ENCODE peak calls at places on chromosomes 13 and 19, in four cellular contexts. J is K562, F is GM12878, R is H1. W is an unnamed sample.

GRCh38 chr13:51848674-51849073 is 3.7 kb upstream of the TMEM272 start:
- DNase-seq in J (no peak), F (no peak), R (no peak), W (no peak)

GRCh38 chr13:84894749-84895148 is 904.5 kb downstream of the SLITRK6 start:
- DNase-seq in J (no peak), F (no peak), R (no peak), W (no peak)

GRCh38 chr13:80840313-80840976 is 499.5 kb upstream of the SPRY2 start:
- DNase-seq in J (no peak), F (no peak), R (no peak), W (no peak)

GRCh38 chr19:4676955-4677731 is 7.0 kb upstream of the MYDGF start:
- DNase-seq in J (peak; percentile 70), F (no peak), R (peak; percentile 75), W (peak; percentile 70)

GRCh38 chr13:25963681-25964080 is 88.1 kb downstream of the SHISA2 start:
- DNase-seq in J (no peak), F (no peak), R (no peak), W (no peak)

GRCh38 chr19:33201473-33201872 is 7.3 kb downstream of the LRP3 start:
- DNase-seq in J (no peak), F (no peak), R (no peak), W (no peak)

GRCh38 chr13:102903659-102904407 is 58.0 kb downstream of the ERCC5 start:
- DNase-seq in J (peak; percentile 22), F (no peak), R (no peak), W (no peak)

GRCh38 chr19:18091217-18091608 is 4.5 kb upstream of the IL12RB1 start:
- DNase-seq in J (peak; percentile 56), F (peak; percentile 66), R (no peak), W (no peak)

GRCh38 chr13:112255550-112256120 is 120.5 kb upstream of the SPACA7 start:
- DNase-seq in J (no peak), F (no peak), R (no peak), W (no peak)

GRCh38 chr19:12668937-12669271 is 2.3 kb downstream of the WDR83 start:
- DNase-seq in J (peak; percentile 80), F (no peak), R (no peak), W (peak; percentile 71)

GRCh38 chr13:53778937-53779336 is 750.3 kb downstream of the OLFM4 start:
- DNase-seq in J (no peak), F (no peak), R (no peak), W (no peak)

GRCh38 chr19:38420935-38421334 is 5.1 kb downstream of the RASGRP4 start:
- DNase-seq in J (no peak), F (no peak), R (no peak), W (no peak)

GRCh38 chr19:37997911-37998344 is 90.9 kb downstream of the SIPA1L3 start:
- DNase-seq in J (no peak), F (no peak), R (no peak), W (no peak)

GRCh38 chr19:5882421-5882968 is 12.2 kb upstream of the FUT5 start:
- DNase-seq in J (no peak), F (no peak), R (no peak), W (no peak)

GRCh38 chr13:113544071-113544891 is 40.3 kb upstream of the TFDP1 start:
- DNase-seq in J (no peak), F (no peak), R (no peak), W (no peak)

GRCh38 chr13:94546071-94546839 is 49.7 kb downstream of the TGDS start:
- DNase-seq in J (no peak), F (no peak), R (peak; percentile 25), W (no peak)

GRCh38 chr13:74573654-74574053 is 439.4 kb upstream of the KLF12 start:
- DNase-seq in J (peak; percentile 4), F (no peak), R (no peak), W (no peak)

GRCh38 chr19:40489882-40490230 is 23.1 kb downstream of the SPTBN4 start:
- DNase-seq in J (no peak), F (no peak), R (no peak), W (no peak)

GRCh38 chr13:49546559-49546958 is 38.8 kb downstream of the RCBTB1 start:
- DNase-seq in J (no peak), F (no peak), R (no peak), W (no peak)

GRCh38 chr19:50663280-50663790 is 14.1 kb downstream of the C19orf81 start:
- DNase-seq in J (peak; percentile 54), F (no peak), R (no peak), W (no peak)

GRCh38 chr19:45657520-45658163 is 10.4 kb upstream of the GIPR start:
- DNase-seq in J (no peak), F (no peak), R (no peak), W (no peak)

GRCh38 chr13:85405316-85405897 is 393.8 kb downstream of the SLITRK6 start:
- DNase-seq in J (no peak), F (no peak), R (no peak), W (no peak)

GRCh38 chr19:10111405-10111811 is at the start of gene P2RY11:
- DNase-seq in J (peak; percentile 11), F (peak; percentile 75), R (no peak), W (no peak)

GRCh38 chr13:50467156-50467814 is 376.2 kb downstream of the DLEU7 start:
- DNase-seq in J (no peak), F (no peak), R (no peak), W (no peak)

GRCh38 chr13:100423375-100423774 is 165.2 kb downstream of the GGACT start:
- DNase-seq in J (no peak), F (no peak), R (no peak), W (no peak)

GRCh38 chr13:98787173-98787572 is 34.7 kb upstream of the SLC15A1 start:
- DNase-seq in J (no peak), F (no peak), R (no peak), W (no peak)

GRCh38 chr13:98571955-98572662 is 4.8 kb downstream of the STK24 start:
- DNase-seq in J (no peak), F (no peak), R (no peak), W (no peak)

GRCh38 chr19:6443986-6444385 is 10.4 kb upstream of the SLC25A41 start:
- DNase-seq in J (no peak), F (no peak), R (no peak), W (no peak)

GRCh38 chr19:15108145-15108844 is 1.1 kb downstream of the SYDE1 start:
- DNase-seq in J (no peak), F (no peak), R (no peak), W (no peak)

GRCh38 chr19:40809358-40810086 is 10.5 kb downstream of the EGLN2 start:
- DNase-seq in J (no peak), F (no peak), R (no peak), W (no peak)

GRCh38 chr13:41697578-41697977 is 240.2 kb downstream of the RGCC start:
- DNase-seq in J (no peak), F (no peak), R (no peak), W (no peak)

GRCh38 chr13:39616087-39616694 is 13.2 kb upstream of the LHFPL6 start:
- DNase-seq in J (peak; percentile 51), F (no peak), R (no peak), W (peak; percentile 11)

GRCh38 chr19:47227347-47228167 is 3.4 kb downstream of the BBC3 start:
- DNase-seq in J (peak; percentile 62), F (peak; percentile 69), R (peak; percentile 99), W (peak; percentile 88)

GRCh38 chr13:74062933-74063332 is 71.3 kb downstream of the KLF12 start:
- DNase-seq in J (no peak), F (peak; percentile 52), R (no peak), W (no peak)

GRCh38 chr13:66353664-66354063 is 876.5 kb downstream of the PCDH9 start:
- DNase-seq in J (no peak), F (no peak), R (no peak), W (peak; percentile 1)

GRCh38 chr19:13873776-13874515 is 3.0 kb upstream of the NANOS3 start:
- DNase-seq in J (no peak), F (no peak), R (no peak), W (no peak)
- TF ChIP-seq JUND in J (no peak), F (no peak), R (no peak), W (no peak)

GRCh38 chr19:48813123-48813911 is 2.5 kb upstream of the BCAT2 start:
- DNase-seq in J (no peak), F (no peak), R (no peak), W (no peak)

GRCh38 chr19:48814895-48815294 is 4.1 kb upstream of the BCAT2 start:
- DNase-seq in J (no peak), F (no peak), R (no peak), W (no peak)

GRCh38 chr19:48817585-48818124 is 6.8 kb upstream of the BCAT2 start:
- DNase-seq in J (no peak), F (no peak), R (no peak), W (no peak)

GRCh38 chr19:48818234-48818823 is 7.5 kb upstream of the BCAT2 start:
- DNase-seq in J (no peak), F (no peak), R (no peak), W (peak; percentile 53)

GRCh38 chr19:48815870-48816501 is 5.2 kb upstream of the BCAT2 start:
- DNase-seq in J (no peak), F (no peak), R (no peak), W (no peak)
- TF ChIP-seq JUND in J (no peak), F (no peak), R (no peak), W (no peak)

GRCh38 chr19:55898911-55899310 is 33.2 kb downstream of the NLRP13 start:
- DNase-seq in J (no peak), F (no peak), R (no peak), W (no peak)

GRCh38 chr19:55902080-55902751 is 29.9 kb downstream of the NLRP13 start:
- DNase-seq in J (no peak), F (no peak), R (no peak), W (no peak)

GRCh38 chr19:55907286-55907685 is 24.9 kb downstream of the NLRP13 start:
- DNase-seq in J (no peak), F (no peak), R (no peak), W (no peak)

DNA sequence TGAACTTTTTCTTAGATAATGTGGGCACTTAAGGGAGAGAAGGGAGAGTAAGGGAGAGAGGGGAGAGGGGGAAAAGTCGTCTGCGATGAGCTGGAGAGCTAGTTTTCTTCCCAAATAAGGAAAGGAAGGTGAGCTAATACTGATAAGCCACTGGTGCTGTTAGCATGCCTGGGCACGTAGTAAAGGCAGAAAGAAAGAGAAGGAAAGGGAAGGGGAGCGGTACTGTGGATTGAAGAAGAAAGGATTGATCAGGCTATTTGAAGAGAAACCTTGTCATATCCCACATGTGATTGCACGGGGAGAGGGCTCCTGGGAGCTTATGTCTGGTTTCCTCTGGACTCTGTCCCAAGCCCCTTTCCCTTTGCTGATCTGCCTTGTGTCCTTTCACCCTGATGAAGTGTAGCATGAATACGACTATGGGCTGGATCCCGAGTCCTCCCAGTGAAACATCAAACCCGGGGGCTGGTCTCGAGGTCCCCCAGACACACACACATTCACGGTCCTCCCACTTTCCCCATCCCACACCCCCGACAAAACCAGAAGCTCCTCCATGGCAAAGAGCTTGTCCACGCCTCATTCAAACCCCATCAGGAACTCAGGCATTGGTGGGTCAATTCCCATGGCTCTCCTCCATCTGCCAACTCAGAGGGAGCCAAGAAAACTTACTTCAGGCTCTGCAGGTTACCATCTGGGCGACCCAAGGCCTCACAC is 30.6 kb downstream of the NLRP13 start:
- DNase-seq in J (no peak), F (no peak), R (no peak), W (no peak)
- TF ChIP-seq JUND in J (no peak), F (no peak), R (no peak), W (no peak)

DNA sequence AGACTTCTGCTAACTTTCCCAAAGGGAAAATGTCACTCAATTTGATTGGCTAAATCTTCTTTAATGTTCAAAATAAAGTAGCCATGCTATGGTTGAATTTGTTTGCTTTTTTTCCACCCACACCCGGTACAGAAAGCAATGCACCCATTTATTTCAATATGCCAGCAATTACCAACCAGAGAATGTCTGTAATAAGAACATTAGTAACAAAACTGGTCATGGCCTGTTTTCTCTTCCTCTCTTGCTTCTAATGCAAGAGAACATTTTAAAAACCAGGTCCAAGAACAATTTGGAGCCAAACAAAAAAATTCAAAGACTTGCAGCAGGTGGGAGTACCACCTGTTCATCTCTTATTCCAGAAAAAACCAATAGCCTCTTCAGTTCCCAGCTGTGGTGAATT is 1108.8 kb upstream of the PCDH20 start:
- DNase-seq in J (no peak), F (peak; percentile 20), R (no peak), W (no peak)
- TF ChIP-seq JUND in J (no peak), F (no peak), R (no peak), W (no peak)